ENCODE peak calls at places on chromosomes 7 and 10, in nine cellular contexts. S is G401, E is amniotic stem cell, U is ureter, L is H7, V is GM04503, O is NCI-H1417, D is EL, N is nephron progenitor cell. X is an unnamed sample.

GRCh38 chr10:99996934-99997648 is 12.7 kb downstream of the DNMBP start:
- DNase-seq in E (no peak), D (peak), S (no peak), L (no peak), O (no peak), U (no peak), N (no peak), V (no peak), X (peak)

GRCh38 chr10:4127518-4128315 is 342.7 kb upstream of the KLF6 start:
- DNase-seq in U (peak), D (no peak), S (no peak), E (no peak), O (no peak), L (no peak), N (no peak), V (no peak), X (peak)

GRCh38 chr7:45178241-45179225 is 20.9 kb downstream of the RAMP3 start:
- DNase-seq in O (no peak), S (no peak), N (no peak), V (no peak), U (no peak), E (no peak), L (peak), D (no peak), X (no peak)

GRCh38 chr7:4237296-4238235 is 444.5 kb upstream of the FOXK1 start:
- DNase-seq in O (no peak), V (no peak), N (no peak), E (no peak), U (no peak), S (no peak), D (no peak), L (no peak), X (no peak)

GRCh38 chr7:151059362-151060112 is at the start of gene SLC4A2:
- DNase-seq in N (peak), L (peak), D (peak), V (no peak), O (peak), U (peak), S (peak), E (peak), X (peak)

GRCh38 chr7:27184342-27185012 is 555 bp downstream of the HOXA11 start:
- DNase-seq in U (peak), N (peak), O (peak), E (no peak), V (no peak), S (no peak), D (peak), L (peak), X (peak)

GRCh38 chr7:140754506-140754905 is 58.0 kb downstream of the NDUFB2 start:
- DNase-seq in L (no peak), S (no peak), D (no peak), V (no peak), O (no peak), E (no peak), N (no peak), U (no peak), X (peak)

GRCh38 chr10:18683427-18683826 is 24.2 kb downstream of the ARL5B start:
- DNase-seq in U (no peak), N (no peak), V (no peak), O (no peak), D (peak), E (no peak), S (no peak), L (no peak), X (peak)

GRCh38 chr7:19692111-19692828 is 16.6 kb downstream of the POLR1F start:
- DNase-seq in D (no peak), U (no peak), E (no peak), V (no peak), L (no peak), O (no peak), S (no peak), N (no peak), X (no peak)

X was measured in fibroblast of villous mesenchyme.